ENCODE peak calls at places on chromosomes 1 and 21, in seven cellular contexts. I is A549, D is gastrocnemius medialis, S is fibroblast of lung, K is colonic mucosa, X is upper lobe of right lung, L is neural progenitor cell. Z is an unnamed sample.

GRCh38 chr21:28833181-28833580 is 159.5 kb downstream of the LTN1 start:
- DNase-seq in I (no peak), D (no peak), S (no peak), K (no peak), X (no peak), L (no peak), Z (no peak)

GRCh38 chr1:56188216-56188615 is 391.1 kb downstream of the PLPP3 start:
- DNase-seq in I (no peak), D (no peak), S (no peak), K (no peak), X (no peak), L (peak; percentile 13), Z (no peak)

GRCh38 chr1:231011963-231012362 is 28.1 kb downstream of the FAM89A start:
- DNase-seq in I (no peak), D (no peak), S (no peak), K (no peak), X (no peak), L (no peak), Z (no peak)

GRCh38 chr1:196401454-196401838 is 206.8 kb downstream of the KCNT2 start:
- DNase-seq in I (no peak), D (no peak), S (no peak), K (no peak), X (no peak), L (no peak), Z (no peak)

GRCh38 chr1:115495603-115496002 is 146.2 kb upstream of the VANGL1 start:
- DNase-seq in I (no peak), D (no peak), S (peak; percentile 13), K (no peak), X (no peak), L (no peak), Z (no peak)

GRCh38 chr1:64363116-64363515 is 106.8 kb upstream of the CACHD1 start:
- DNase-seq in I (no peak), D (no peak), S (no peak), K (no peak), X (no peak), L (no peak), Z (no peak)

GRCh38 chr21:46100426-46100825 is 2.5 kb downstream of the COL6A2 start:
- DNase-seq in I (no peak), D (peak; percentile 0), S (peak; percentile 76), K (peak; percentile 14), X (no peak), L (no peak), Z (no peak)

GRCh38 chr21:25506268-25506667 is 101.0 kb downstream of the MRPL39 start:
- DNase-seq in I (no peak), D (no peak), S (no peak), K (no peak), X (no peak), L (no peak), Z (no peak)

GRCh38 chr1:183069562-183070216 is 46.5 kb downstream of the LAMC1 start:
- DNase-seq in I (peak; percentile 18), D (no peak), S (no peak), K (no peak), X (no peak), L (no peak), Z (peak; percentile 38)

GRCh38 chr1:228335406-228336307 is 71.0 kb downstream of the TRIM11 start:
- DNase-seq in I (no peak), D (no peak), S (no peak), K (no peak), X (no peak), L (no peak), Z (peak; percentile 24)

GRCh38 chr1:9321480-9321849 is 28.8 kb downstream of the SPSB1 start:
- DNase-seq in I (no peak), D (no peak), S (peak; percentile 83), K (no peak), X (no peak), L (no peak), Z (no peak)

GRCh38 chr1:247299723-247300381 is 31.8 kb downstream of the ZNF496 start:
- DNase-seq in I (no peak), D (no peak), S (no peak), K (no peak), X (no peak), L (no peak), Z (no peak)

GRCh38 chr1:88503656-88504055 is 180.4 kb upstream of the PKN2 start:
- DNase-seq in I (no peak), D (no peak), S (no peak), K (no peak), X (no peak), L (no peak), Z (no peak)

GRCh38 chr1:42003433-42003832 is 84.7 kb upstream of the HIVEP3 start:
- DNase-seq in I (no peak), D (no peak), S (no peak), K (peak; percentile 34), X (peak; percentile 67), L (no peak), Z (no peak)

GRCh38 chr1:66696771-66697170 is 55.5 kb upstream of the DYNLT5 start:
- DNase-seq in I (no peak), D (no peak), S (no peak), K (no peak), X (no peak), L (no peak), Z (no peak)

DNA sequence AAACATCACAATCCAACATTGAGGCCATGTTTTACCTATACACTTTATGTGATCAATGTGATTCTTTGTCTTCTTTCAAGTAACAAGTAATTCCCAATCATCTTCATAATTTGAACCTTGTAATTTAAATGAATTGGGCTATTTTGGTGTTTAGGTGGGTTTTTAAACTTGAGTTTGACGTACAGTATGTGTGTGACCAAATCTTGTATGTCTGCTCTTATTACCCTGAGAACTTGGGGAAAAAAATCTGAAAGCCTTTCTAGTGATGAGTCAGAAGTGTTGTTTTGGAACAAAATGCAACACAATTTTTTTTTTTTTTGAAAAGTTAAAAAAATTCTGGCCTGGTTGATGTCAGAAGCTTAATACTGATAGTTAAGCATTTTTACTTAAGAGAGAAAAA is 68.5 kb downstream of the HHAT start:
- DNase-seq in I (no peak), D (no peak), S (peak; percentile 51), K (no peak), X (no peak), L (no peak), Z (no peak)
- H3K4me1 ChIP-seq in I (peaks cover 3% of the 10 kb centered on the region), D (no peaks in the 10 kb centered on the region), S (peaks cover 10% of the 10 kb centered on the region), K (no peaks in the 10 kb centered on the region), X (no peaks in the 10 kb centered on the region), L (no peaks in the 10 kb centered on the region), Z (no peaks in the 10 kb centered on the region)

DNA sequence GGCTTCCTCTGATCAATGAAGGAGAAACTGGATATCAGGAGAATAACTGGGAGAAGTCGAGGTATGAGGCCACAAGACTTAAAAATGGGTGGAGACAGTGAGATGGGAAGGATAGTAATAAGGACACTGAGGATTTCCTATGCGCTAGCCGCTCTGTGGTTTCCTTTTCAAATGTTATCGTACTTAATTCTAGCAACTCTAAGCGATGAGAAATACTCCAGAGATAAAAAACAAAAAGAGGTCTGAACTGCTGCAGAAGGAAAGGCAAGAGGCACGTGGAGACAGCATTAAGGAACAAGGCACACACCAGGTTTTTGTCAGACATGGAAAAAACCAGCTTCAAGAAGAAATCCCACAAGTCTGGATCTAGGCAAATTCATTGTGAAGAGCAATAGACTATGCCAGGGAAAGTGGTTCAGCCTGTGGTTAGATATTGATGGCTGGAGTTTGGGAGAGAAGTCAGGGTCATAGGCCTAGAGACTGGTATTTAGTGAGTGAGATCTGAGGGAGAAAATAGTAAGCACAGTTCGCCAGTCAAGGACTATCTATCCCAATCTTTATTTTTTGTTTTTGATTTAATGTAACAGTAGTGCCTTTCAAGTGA is 5.3 kb downstream of the CLCA2 start:
- DNase-seq in I (no peak), D (no peak), S (peak; percentile 43), K (no peak), X (no peak), L (no peak), Z (no peak)
- H3K27ac ChIP-seq in I (peak overlapping the region; percentile 32), D (no peak overlapping the region), S (peak overlapping the region; percentile 72), K (peak overlapping the region; percentile 64), X (peak overlapping the region; percentile 74), L (no peak overlapping the region), Z (no peak overlapping the region)

GRCh38 chr1:72229893-72230292 is 52.4 kb downstream of the NEGR1 start:
- DNase-seq in I (no peak), D (no peak), S (peak; percentile 34), K (no peak), X (no peak), L (no peak), Z (no peak)

GRCh38 chr1:72230746-72231145 is 51.6 kb downstream of the NEGR1 start:
- DNase-seq in I (no peak), D (no peak), S (peak; percentile 3), K (no peak), X (no peak), L (no peak), Z (no peak)

GRCh38 chr1:72224506-72224905 is 57.8 kb downstream of the NEGR1 start:
- DNase-seq in I (no peak), D (no peak), S (no peak), K (no peak), X (no peak), L (no peak), Z (no peak)

GRCh38 chr1:72221811-72222210 is 60.5 kb downstream of the NEGR1 start:
- DNase-seq in I (no peak), D (no peak), S (no peak), K (no peak), X (peak; percentile 37), L (no peak), Z (no peak)

DNA sequence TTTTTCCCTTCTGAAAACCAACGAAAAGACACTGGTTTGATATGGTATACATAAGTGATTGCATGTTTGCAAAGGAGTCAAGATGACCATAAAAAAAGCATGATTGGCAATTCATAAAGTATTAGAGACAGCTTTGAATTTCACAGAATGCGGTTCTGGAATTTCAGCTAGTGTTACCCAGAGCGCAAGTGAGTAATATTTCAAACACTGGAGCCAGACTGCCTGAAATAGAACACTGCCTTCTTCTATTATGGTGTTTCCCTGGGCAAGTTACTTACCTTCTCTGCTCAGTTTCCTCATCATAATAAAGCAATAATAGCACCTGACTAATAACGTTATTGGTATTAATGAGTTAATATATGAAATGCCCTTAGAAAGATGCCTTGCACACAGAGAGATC is 54.7 kb downstream of the NEGR1 start:
- DNase-seq in I (no peak), D (no peak), S (peak; percentile 4), K (no peak), X (no peak), L (no peak), Z (no peak)
- TF ChIP-seq CTCF in I (no peak), D (no peak), S (no peak), K (no peak), X (no peak), L (no peak), Z (no peak)

DNA sequence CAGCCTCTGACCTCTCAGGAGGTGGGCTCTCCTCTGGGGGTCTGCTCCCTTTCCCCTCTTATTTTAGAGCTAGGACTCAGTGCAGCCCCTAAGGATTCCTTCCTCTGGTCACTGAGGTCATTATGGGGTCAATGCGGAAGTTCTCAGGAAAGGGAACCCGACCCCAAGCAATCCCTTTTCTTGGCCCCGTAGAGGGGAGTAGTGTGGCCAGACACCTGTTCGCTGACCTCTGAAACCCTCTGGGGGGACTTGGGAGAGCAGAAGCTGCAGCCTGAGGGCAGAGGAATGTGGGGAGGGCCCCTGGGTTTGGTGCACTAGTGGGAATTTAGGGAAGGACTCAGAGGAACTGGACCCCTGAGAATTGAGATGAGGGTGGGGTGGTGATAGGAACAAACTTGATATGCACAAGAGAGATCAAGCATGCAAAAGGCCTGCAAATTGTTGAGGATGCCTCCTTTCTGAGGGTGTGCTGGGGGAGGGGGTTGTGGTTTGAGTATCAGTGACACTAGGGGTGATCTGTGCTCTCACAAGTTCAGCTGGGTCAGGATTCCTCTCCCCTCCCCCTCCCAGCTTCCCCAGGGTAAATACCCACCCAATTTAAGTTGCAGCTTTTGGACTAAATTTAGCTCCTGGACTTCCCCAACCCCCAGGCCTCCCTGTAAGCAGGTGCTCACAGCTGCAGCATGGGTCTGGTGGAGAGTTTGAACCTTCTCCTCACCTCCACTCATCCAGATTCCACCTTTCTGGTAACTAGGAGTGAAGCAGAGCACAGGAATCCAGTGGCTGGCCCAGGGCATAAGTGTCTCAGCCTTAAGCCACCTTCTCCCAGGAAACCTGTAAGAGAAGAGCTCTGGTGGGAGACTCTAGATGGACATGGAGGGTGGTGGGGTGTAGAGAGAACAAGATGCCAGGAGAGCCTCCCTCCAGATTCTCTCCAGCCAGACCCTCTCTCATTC is 13.5 kb downstream of the ADAMTSL4 start:
- DNase-seq in I (no peak), D (no peak), S (no peak), K (peak; percentile 67), X (no peak), L (peak; percentile 73), Z (peak; percentile 71)
- H3K4me1 ChIP-seq in I (peaks cover 61% of the 10 kb centered on the region), D (peaks cover 77% of the 10 kb centered on the region), S (peaks cover 47% of the 10 kb centered on the region), K (peaks cover 44% of the 10 kb centered on the region), X (peaks cover 81% of the 10 kb centered on the region), L (peaks cover 37% of the 10 kb centered on the region), Z (no peaks in the 10 kb centered on the region)

Z was measured in right lobe of liver.